ENCODE peak calls at places on chromosomes 13 and 19, in four cellular contexts. H is endothelial cell of umbilical vein; I is neuronal stem cell; P is effector memory CD4-positive, alpha-beta T cell. B is an unnamed sample.

GRCh38 chr19:12156254-12157058 is at the start of gene ZNF625:
- DNase-seq in H (peak; percentile 75), I (peak; percentile 86), P (no peak), B (no peak)

GRCh38 chr13:112105884-112106283 is 38.9 kb downstream of the SOX1 start:
- DNase-seq in H (no peak), I (peak; percentile 63), P (no peak), B (no peak)

GRCh38 chr19:15790096-15790495 is 2.6 kb downstream of the OR10H5 start:
- DNase-seq in H (no peak), I (no peak), P (no peak), B (no peak)

GRCh38 chr13:79085021-79085420 is 321.0 kb downstream of the RBM26 start:
- DNase-seq in H (no peak), I (no peak), P (no peak), B (no peak)

GRCh38 chr13:45456196-45456972 is 8.4 kb upstream of the COG3 start:
- DNase-seq in H (peak; percentile 22), I (no peak), P (no peak), B (no peak)

GRCh38 chr19:4744451-4745170 is 21.0 kb upstream of the DPP9 start:
- DNase-seq in H (peak; percentile 51), I (no peak), P (no peak), B (no peak)

GRCh38 chr19:3617463-3617862 is 9.1 kb downstream of the CACTIN start:
- DNase-seq in H (no peak), I (no peak), P (no peak), B (no peak)

GRCh38 chr19:14440049-14440448 is 6.9 kb downstream of the PKN1 start:
- DNase-seq in H (peak; percentile 33), I (no peak), P (peak; percentile 60), B (peak; percentile 61)

GRCh38 chr19:48624791-48625723 is 5.8 kb downstream of the SPHK2 start:
- DNase-seq in H (no peak), I (no peak), P (no peak), B (no peak)

GRCh38 chr13:25902946-25903345 is 148.9 kb downstream of the SHISA2 start:
- DNase-seq in H (no peak), I (no peak), P (no peak), B (no peak)

GRCh38 chr19:11154683-11155047 is 917 bp downstream of the SPC24 start:
- DNase-seq in H (no peak), I (no peak), P (no peak), B (no peak)
- H3K4me3 ChIP-seq in H (peak overlapping the region; percentile 97), I (peak overlapping the region; percentile 95), P (peak overlapping the region; percentile 55), B (peak overlapping the region; percentile 53)

DNA sequence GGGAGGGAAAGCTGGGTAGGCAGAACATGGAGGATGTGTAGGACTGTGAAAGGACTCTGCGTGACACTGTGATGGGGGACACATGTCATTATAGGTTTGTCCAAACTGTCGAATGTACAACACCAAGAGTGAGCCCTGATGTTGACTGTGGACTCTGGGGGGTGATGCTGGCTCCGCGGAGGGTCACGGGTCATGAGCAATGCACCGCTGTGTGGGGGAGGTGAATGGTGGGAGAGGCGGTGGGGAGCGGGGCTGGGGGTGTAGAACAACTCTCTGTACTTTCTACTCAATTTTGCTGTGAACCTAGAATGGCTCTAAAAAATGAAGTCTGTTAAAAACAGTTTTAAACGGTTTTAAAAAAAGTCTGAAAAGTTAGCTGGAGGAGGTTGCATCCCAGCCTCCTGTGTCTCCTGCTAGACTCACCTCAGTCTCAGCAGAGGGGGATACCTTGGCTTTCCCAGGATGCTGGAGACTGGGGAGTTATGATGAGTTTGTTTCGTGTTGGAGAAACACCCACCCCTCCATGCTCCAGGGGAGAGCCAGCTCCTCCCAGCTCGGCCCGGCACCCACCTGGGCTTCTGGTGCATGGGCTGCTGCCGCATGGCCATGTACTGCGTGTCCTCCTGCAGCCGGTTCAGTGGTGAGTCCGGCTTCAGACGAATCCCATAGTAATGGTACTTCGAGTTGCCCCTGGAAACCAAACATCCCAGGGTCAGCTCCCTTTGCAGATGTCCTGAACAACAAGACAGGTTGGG is 34.7 kb upstream of the RANBP3 start:
- DNase-seq in H (no peak), I (no peak), P (no peak), B (no peak)
- H3K27ac ChIP-seq in H (no peak overlapping the region), I (no peak overlapping the region), P (no peak overlapping the region), B (no peak overlapping the region)

GRCh38 chr19:40150170-40150569 is 41.1 kb upstream of the MAP3K10 start:
- DNase-seq in H (no peak), I (no peak), P (no peak), B (no peak)

GRCh38 chr19:40147338-40147692 is 43.9 kb upstream of the MAP3K10 start:
- DNase-seq in H (no peak), I (no peak), P (no peak), B (no peak)

GRCh38 chr19:40144151-40144550 is 47.1 kb upstream of the MAP3K10 start:
- DNase-seq in H (no peak), I (no peak), P (no peak), B (no peak)

GRCh38 chr19:40144947-40145748 is 46.1 kb upstream of the MAP3K10 start:
- DNase-seq in H (no peak), I (no peak), P (no peak), B (no peak)

DNA sequence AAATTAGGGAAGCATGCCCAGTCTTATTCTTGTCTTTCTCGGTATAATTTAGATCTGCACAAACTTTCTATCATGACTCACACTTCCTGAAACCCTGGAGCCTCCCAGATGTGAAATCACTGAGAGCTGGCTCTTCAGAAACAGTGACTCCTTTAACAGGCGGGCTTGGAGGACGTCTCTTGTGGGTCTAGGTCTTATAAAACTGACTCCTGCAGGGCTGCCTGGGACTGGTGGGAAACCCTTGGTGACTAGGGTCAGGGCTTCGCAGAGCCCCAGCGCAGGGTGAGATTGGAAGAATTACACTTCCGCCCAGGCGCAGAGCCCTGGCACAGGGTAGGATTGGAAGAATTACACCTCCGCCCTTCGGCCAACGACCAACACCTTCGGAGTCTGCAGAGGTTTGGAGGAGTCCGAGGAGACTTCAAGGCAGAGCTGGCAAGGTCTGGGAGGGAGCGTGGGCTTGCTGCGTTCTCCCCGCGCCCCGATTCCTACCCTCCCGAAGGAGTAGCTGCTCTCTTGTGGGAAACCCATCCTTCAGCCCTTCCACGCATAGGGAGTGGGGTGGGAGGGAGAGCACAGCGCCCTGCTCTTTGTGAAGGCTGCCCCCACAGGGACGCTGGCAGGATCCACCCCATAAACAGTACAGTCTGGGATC is 43.4 kb upstream of the MAP3K10 start:
- DNase-seq in H (peak; percentile 45), I (no peak), P (no peak), B (no peak)
- H3K4me3 ChIP-seq in H (no peak overlapping the region), I (no peak overlapping the region), P (no peak overlapping the region), B (no peak overlapping the region)

GRCh38 chr19:10603084-10603872 is 16.2 kb upstream of the AP1M2 start:
- DNase-seq in H (peak; percentile 34), I (no peak), P (peak; percentile 73), B (peak; percentile 33)

GRCh38 chr19:10601999-10602329 is 14.9 kb upstream of the AP1M2 start:
- DNase-seq in H (no peak), I (no peak), P (no peak), B (no peak)

GRCh38 chr19:10602330-10603083 is 15.4 kb upstream of the AP1M2 start:
- DNase-seq in H (peak; percentile 83), I (peak; percentile 81), P (peak; percentile 75), B (no peak)

GRCh38 chr19:10604460-10604980 is 17.4 kb upstream of the AP1M2 start:
- DNase-seq in H (peak; percentile 53), I (no peak), P (peak; percentile 2), B (no peak)

DNA sequence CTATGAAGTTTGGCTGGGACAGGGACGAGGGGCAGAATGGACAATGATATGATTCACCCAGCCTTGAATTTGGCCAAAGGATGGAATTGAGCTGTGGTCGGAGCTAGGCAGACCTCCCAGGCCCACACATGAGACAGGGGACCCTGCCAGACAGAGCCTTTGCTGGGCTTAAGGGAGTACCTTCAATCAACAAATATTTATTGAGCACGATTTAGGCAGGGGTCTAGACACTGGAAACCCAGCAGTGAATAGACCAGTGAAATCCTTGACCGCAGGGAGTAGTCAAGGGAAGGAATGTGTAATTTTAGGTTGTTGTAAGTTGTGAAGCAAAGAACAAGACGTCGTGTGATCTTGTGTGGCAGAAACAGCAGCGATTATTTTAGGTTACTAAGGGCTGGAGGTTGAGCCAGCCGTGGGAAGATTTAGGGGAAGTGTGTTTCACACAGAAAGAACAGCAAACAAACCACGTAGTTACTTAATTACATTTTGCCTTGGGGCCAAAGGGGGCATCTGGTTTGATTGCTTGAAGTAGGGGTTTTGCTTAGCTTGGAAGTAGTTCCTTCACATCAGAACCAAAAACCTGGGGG is 16.9 kb upstream of the AP1M2 start:
- DNase-seq in H (peak; percentile 79), I (no peak), P (peak; percentile 4), B (no peak)
- H3K27ac ChIP-seq in H (peak overlapping the region; percentile 74), I (no peak overlapping the region), P (peak overlapping the region; percentile 99), B (peak overlapping the region; percentile 95)